ENCODE peak calls at places on chromosomes 4 and X, in nine cellular contexts. X, H, T, J, I, A, B, N and W are unnamed samples.
A peak's percentile ranks its signal among the peaks of the same experiment; 100 is the strongest.

GRCh38 chr4:2812600-2812932 is 19.7 kb downstream of the SH3BP2 start:
- DNase-seq in X (no peak), H (no peak), T (no peak), J (no peak), I (no peak), A (no peak), B (no peak), N (no peak), W (no peak)

GRCh38 chrX:65643046-65643785 is 24.2 kb upstream of the MSN start:
- DNase-seq in X (no peak), H (no peak), T (no peak), J (no peak), I (no peak), A (no peak), B (no peak), N (no peak), W (peak; percentile 68)

GRCh38 chr4:177322881-177323280 is 13.2 kb downstream of the NEIL3 start:
- DNase-seq in X (no peak), H (no peak), T (no peak), J (no peak), I (no peak), A (no peak), B (no peak), N (no peak), W (no peak)

GRCh38 chr4:173584506-173584905 is 54.5 kb upstream of the HAND2 start:
- DNase-seq in X (no peak), H (no peak), T (no peak), J (no peak), I (no peak), A (no peak), B (no peak), N (no peak), W (no peak)

GRCh38 chrX:119638725-119639471 is 32.7 kb upstream of the NKRF start:
- DNase-seq in X (no peak), H (no peak), T (no peak), J (peak; percentile 57), I (no peak), A (no peak), B (no peak), N (no peak), W (no peak)

GRCh38 chr4:52889778-52890400 is 27.8 kb downstream of the RASL11B start:
- DNase-seq in X (no peak), H (no peak), T (no peak), J (no peak), I (no peak), A (no peak), B (no peak), N (no peak), W (no peak)

GRCh38 chr4:72701987-72702819 is 133.2 kb upstream of the ADAMTS3 start:
- DNase-seq in X (peak; percentile 16), H (peak; percentile 36), T (no peak), J (no peak), I (peak; percentile 32), A (no peak), B (peak; percentile 20), N (peak; percentile 1), W (peak; percentile 64)

GRCh38 chrX:69028006-69028760 is 137.1 kb downstream of the PJA1 start:
- DNase-seq in X (no peak), H (no peak), T (no peak), J (no peak), I (no peak), A (no peak), B (no peak), N (no peak), W (no peak)

GRCh38 chr4:153126137-153126536 is 78.1 kb upstream of the TRIM2 start:
- DNase-seq in X (no peak), H (no peak), T (no peak), J (no peak), I (no peak), A (no peak), B (no peak), N (no peak), W (peak; percentile 65)

GRCh38 chr4:181272427-181272826 is 970.8 kb upstream of the TENM3 start:
- DNase-seq in X (no peak), H (no peak), T (no peak), J (no peak), I (no peak), A (no peak), B (no peak), N (no peak), W (no peak)

GRCh38 chrX:118724775-118725174 is 2.6 kb upstream of the IL13RA1 start:
- DNase-seq in X (no peak), H (no peak), T (no peak), J (no peak), I (no peak), A (no peak), B (no peak), N (no peak), W (no peak)